ENCODE peak calls at places on chromosomes 7 and 10, in four cellular contexts. M, G, F and B are unnamed samples.

GRCh38 chr10:129514568-129515451 is 47.8 kb downstream of the MGMT start:
- DNase-seq in F (no peak), G (no peak), M (no peak), B (no peak)

GRCh38 chr10:33091186-33091585 is 133.2 kb upstream of the ITGB1 start:
- DNase-seq in M (no peak), F (no peak), G (no peak), B (no peak)

GRCh38 chr7:101125989-101126650 is 784 bp upstream of the SERPINE1 start:
- DNase-seq in G (no peak), M (peak; percentile 75), F (no peak), B (no peak)

GRCh38 chr7:146002008-146002407 is 114.6 kb upstream of the CNTNAP2 start:
- DNase-seq in M (no peak), F (no peak), G (no peak), B (no peak)

GRCh38 chr10:58153751-58154150 is 113.9 kb downstream of the IPMK start:
- DNase-seq in M (no peak), F (no peak), G (no peak), B (peak; percentile 75)

GRCh38 chr10:13945760-13946460 is 359.1 kb downstream of the PRPF18 start:
- DNase-seq in F (no peak), G (no peak), M (peak; percentile 63), B (peak; percentile 54)

GRCh38 chr7:149818536-149818840 is 19.7 kb upstream of the ZNF862 start:
- DNase-seq in F (no peak), G (no peak), M (no peak), B (no peak)

GRCh38 chr7:69443136-69443535 is 155.1 kb upstream of the AUTS2 start:
- DNase-seq in F (no peak), G (no peak), M (no peak), B (no peak)

GRCh38 chr10:100518761-100519241 is 860 bp downstream of the SEC31B start:
- DNase-seq in M (peak; percentile 70), F (no peak), G (peak; percentile 56), B (peak; percentile 70)

GRCh38 chr10:23535381-23535780 is 96.5 kb downstream of the OTUD1 start:
- DNase-seq in M (no peak), F (no peak), G (no peak), B (peak; percentile 11)

GRCh38 chr10:75226656-75227055 is 9.1 kb downstream of the COMTD1 start:
- DNase-seq in F (no peak), M (no peak), G (no peak), B (peak; percentile 65)

GRCh38 chr7:26284995-26285632 is 6.5 kb upstream of the SNX10 start:
- DNase-seq in F (no peak), M (no peak), G (no peak), B (peak; percentile 25)

GRCh38 chr7:37663693-37664092 is 19.9 kb upstream of the GPR141 start:
- DNase-seq in G (no peak), M (no peak), F (no peak), B (no peak)

GRCh38 chr7:151311294-151311864 is 30.2 kb upstream of the NUB1 start:
- DNase-seq in F (no peak), M (no peak), G (peak; percentile 42), B (peak; percentile 69)

GRCh38 chr7:69808401-69808800 is 210.1 kb downstream of the AUTS2 start:
- DNase-seq in G (no peak), F (no peak), M (no peak), B (no peak)

GRCh38 chr7:97179454-97180104 is 62.1 kb downstream of the SDHAF3 start:
- DNase-seq in G (peak; percentile 36), F (peak; percentile 17), M (peak; percentile 65), B (peak; percentile 74)

GRCh38 chr10:118970770-118971169 is 58.7 kb upstream of the NANOS1 start:
- DNase-seq in M (no peak), F (no peak), G (no peak), B (no peak)

GRCh38 chr7:102208826-102209225 is 77.8 kb upstream of the SH2B2 start:
- DNase-seq in F (no peak), G (no peak), M (no peak), B (no peak)

DNA sequence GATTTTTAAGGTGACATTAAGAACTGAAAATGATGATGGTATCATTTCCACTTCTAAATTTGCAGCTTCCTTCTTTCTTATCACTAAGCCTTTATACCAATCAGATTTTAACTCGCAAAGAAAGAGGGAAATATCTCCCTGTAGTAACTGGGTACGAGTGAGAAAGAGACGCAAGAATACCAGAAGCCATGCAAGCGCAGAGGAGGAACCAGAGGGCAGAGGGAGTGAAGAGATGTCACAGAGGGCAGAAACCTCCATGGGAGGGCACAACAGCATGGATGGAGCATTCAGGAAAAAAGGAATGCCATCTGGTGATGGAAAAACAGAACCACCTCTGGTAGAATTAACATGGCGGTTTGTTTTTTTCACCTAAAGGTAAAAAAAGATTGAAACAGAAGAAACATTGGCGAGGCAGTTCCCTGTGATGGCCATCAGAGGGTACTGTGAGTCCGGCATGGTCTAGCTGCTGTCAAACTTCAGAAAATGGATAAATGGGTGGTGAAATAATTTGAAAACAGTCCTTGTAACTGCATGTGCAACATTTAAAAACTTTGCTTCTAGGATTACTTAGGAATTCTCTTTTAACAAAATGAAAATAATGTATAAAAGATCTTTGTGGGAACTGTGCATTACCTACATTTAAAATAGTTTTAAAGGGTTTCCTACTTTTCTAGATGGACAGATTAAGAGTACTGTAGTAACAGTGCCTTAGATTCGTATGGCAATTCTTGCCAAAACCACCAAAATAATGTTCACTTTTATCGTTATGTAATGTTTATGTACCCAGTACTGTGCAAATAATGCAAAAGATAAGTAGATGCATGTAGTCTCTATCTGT is 91.8 kb downstream of the ARHGAP12 start:
- DNase-seq in F (no peak), G (peak; percentile 38), M (peak; percentile 48), B (peak; percentile 83)
- H2AK5ac ChIP-seq in F (no peak overlapping the region), G (no peak overlapping the region), M (no peak overlapping the region), B (no peak overlapping the region)

GRCh38 chr10:113431807-113432206 is 121.0 kb upstream of the HABP2 start:
- DNase-seq in G (no peak), F (no peak), M (no peak), B (no peak)

GRCh38 chr10:113433711-113434110 is 119.1 kb upstream of the HABP2 start:
- DNase-seq in F (no peak), G (no peak), M (no peak), B (no peak)

GRCh38 chr10:113435881-113436280 is 117.0 kb upstream of the HABP2 start:
- DNase-seq in F (no peak), M (no peak), G (no peak), B (no peak)

GRCh38 chr10:113434950-113435349 is 117.9 kb upstream of the HABP2 start:
- DNase-seq in G (no peak), M (no peak), F (no peak), B (no peak)

DNA sequence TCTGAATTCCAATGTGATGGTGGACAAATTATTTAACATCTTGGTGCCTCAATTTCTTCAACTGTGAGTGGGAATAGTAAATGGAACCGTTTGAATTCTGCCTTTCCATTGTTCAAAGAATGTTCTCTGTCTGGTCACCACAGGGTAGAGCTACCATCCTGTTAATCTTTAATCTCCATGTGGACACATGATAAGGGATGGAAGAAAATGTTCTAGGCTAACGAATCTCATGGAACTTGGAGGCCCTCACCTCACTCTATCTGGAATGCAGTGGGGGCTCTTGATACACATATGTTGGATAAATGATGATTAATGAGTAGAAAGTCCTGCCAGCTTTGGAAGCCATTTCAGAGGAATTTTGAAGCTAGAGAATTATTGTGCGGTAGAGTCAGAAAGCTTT is 118.5 kb upstream of the HABP2 start:
- DNase-seq in F (no peak), G (no peak), M (no peak), B (no peak)
- H3K9ac ChIP-seq in F (no peak overlapping the region), G (no peak overlapping the region), M (no peak overlapping the region), B (no peak overlapping the region)

GRCh38 chr10:8586504-8586903 is 532.0 kb downstream of the GATA3 start:
- DNase-seq in G (no peak), M (no peak), F (no peak), B (no peak)
- H3K56ac ChIP-seq in G (no peak overlapping the region), M (no peak overlapping the region), F (no peak overlapping the region), B (no peak overlapping the region)

GRCh38 chr7:47247132-47247531 is 334.8 kb downstream of the TNS3 start:
- DNase-seq in G (no peak), M (no peak), F (no peak), B (no peak)

GRCh38 chr7:47239927-47240570 is 341.9 kb downstream of the TNS3 start:
- DNase-seq in M (no peak), F (no peak), G (no peak), B (no peak)

GRCh38 chr7:47248797-47249196 is 333.1 kb downstream of the TNS3 start:
- DNase-seq in F (no peak), G (no peak), M (no peak), B (no peak)

GRCh38 chr7:47241112-47242065 is 340.5 kb downstream of the TNS3 start:
- DNase-seq in F (no peak), M (no peak), G (no peak), B (no peak)

GRCh38 chr7:47244692-47245091 is 337.2 kb downstream of the TNS3 start:
- DNase-seq in G (no peak), F (no peak), M (no peak), B (no peak)
- H2AK5ac ChIP-seq in G (no peak overlapping the region), F (no peak overlapping the region), M (no peak overlapping the region), B (no peak overlapping the region)

DNA sequence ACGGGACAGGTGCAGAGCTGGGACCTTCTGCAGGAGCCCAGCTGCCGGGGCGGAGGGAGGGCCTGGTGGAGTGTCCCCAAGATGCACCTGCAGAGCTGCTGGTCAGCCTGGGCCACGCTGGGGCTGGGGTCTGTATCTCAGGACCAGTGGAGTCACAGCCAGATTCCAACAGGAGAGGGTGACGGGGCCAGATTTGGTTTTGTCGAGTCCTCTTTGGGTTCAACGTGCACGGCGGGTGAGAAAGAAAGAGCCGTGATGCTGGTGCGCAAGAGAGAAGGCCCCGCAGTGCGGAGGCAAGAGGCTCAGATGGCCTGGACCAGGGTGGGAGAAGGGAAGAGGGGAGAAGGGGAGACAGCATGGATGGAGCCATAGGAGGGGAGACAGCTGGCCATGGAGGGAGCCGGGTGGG is 462.9 kb downstream of the PTPRN2 start:
- DNase-seq in M (no peak), F (no peak), G (no peak), B (no peak)
- H3K9ac ChIP-seq in M (no peak overlapping the region), F (no peak overlapping the region), G (no peak overlapping the region), B (no peak overlapping the region)

DNA sequence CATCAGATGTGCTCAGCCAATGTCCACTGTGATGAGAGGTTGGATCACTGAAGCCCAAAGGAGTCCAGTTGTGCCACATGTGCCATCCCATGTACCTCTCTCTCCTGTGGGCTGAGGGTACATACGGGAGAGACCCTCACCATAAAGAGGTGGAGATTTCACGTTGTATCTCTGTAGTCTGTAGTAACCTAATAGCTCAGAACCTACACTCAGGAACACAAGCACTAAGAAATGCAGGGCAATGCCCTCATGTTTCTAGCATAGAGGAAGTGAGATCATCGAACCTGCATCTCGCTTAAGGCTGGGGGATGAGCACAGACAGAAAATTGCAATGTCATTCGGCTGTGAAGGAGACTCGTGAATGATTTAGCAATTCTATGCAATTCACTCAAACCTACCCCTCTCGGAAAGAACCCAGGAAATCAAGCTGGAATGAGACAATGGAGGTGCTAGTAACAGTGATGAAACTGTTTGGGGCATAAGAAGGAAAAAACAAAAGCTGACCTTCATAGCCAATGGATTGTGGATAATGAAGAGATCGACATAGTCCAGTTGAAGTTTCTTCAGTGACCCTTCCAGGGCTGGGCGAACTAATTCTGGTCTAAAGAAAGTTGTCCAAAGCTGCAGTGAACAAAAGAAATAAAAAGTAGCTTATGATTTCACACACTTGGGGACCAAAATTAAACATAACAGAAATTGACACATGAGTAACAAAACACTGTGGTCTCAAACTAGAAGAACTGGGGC is 80.3 kb upstream of the UCN3 start:
- DNase-seq in G (no peak), F (no peak), M (peak; percentile 64), B (peak; percentile 93)
- H3K56ac ChIP-seq in G (no peak overlapping the region), F (no peak overlapping the region), M (no peak overlapping the region), B (peak overlapping the region; percentile 45)